ENCODE peak calls at places on chromosomes 2 and 18, in five cellular contexts. One of them, this sample, is unnamed.

GRCh38 chr2:190846746-190847145 is 33.9 kb upstream of the GLS start:
- DNase-seq in anterior cingulate cortex: no peak
- DNase-seq in OCI-LY7: no peak
- DNase-seq in HepG2: peak
- DNase-seq in stimulated activated naive CD8-positive, alpha-beta T cell treated with anti-CD3 and anti-CD28 coated beads, Interleukin-15, Interleukin-2, amounts not matched to agents 100 U/mL and 50 U/mL, for 24 hours: peak
- DNase-seq in this sample: no peak

GRCh38 chr2:155908567-155908966 is 424.0 kb downstream of the NR4A2 start:
- DNase-seq in anterior cingulate cortex: no peak
- DNase-seq in HepG2: no peak
- DNase-seq in stimulated activated naive CD8-positive, alpha-beta T cell treated with anti-CD3 and anti-CD28 coated beads, Interleukin-15, Interleukin-2, amounts not matched to agents 100 U/mL and 50 U/mL, for 24 hours: no peak
- DNase-seq in OCI-LY7: no peak
- DNase-seq in this sample: no peak

GRCh38 chr2:229713371-229714079 is 830 bp downstream of the DNER start:
- DNase-seq in HepG2: no peak
- DNase-seq in OCI-LY7: no peak
- DNase-seq in stimulated activated naive CD8-positive, alpha-beta T cell treated with anti-CD3 and anti-CD28 coated beads, Interleukin-15, Interleukin-2, amounts not matched to agents 100 U/mL and 50 U/mL, for 24 hours: peak
- DNase-seq in anterior cingulate cortex: peak
- DNase-seq in this sample: peak

GRCh38 chr2:198144621-198145020 is 340.2 kb downstream of the PLCL1 start:
- DNase-seq in OCI-LY7: no peak
- DNase-seq in anterior cingulate cortex: no peak
- DNase-seq in stimulated activated naive CD8-positive, alpha-beta T cell treated with anti-CD3 and anti-CD28 coated beads, Interleukin-15, Interleukin-2, amounts not matched to agents 100 U/mL and 50 U/mL, for 24 hours: no peak
- DNase-seq in HepG2: no peak
- DNase-seq in this sample: no peak

GRCh38 chr18:73774836-73775509 is 372.7 kb downstream of the FBXO15 start:
- DNase-seq in HepG2: no peak
- DNase-seq in OCI-LY7: no peak
- DNase-seq in stimulated activated naive CD8-positive, alpha-beta T cell treated with anti-CD3 and anti-CD28 coated beads, Interleukin-15, Interleukin-2, amounts not matched to agents 100 U/mL and 50 U/mL, for 24 hours: no peak
- DNase-seq in anterior cingulate cortex: no peak
- DNase-seq in this sample: no peak

GRCh38 chr2:73970850-73971471 is 13.7 kb upstream of the TET3 start:
- DNase-seq in OCI-LY7: peak
- DNase-seq in stimulated activated naive CD8-positive, alpha-beta T cell treated with anti-CD3 and anti-CD28 coated beads, Interleukin-15, Interleukin-2, amounts not matched to agents 100 U/mL and 50 U/mL, for 24 hours: peak
- DNase-seq in anterior cingulate cortex: no peak
- DNase-seq in HepG2: peak
- DNase-seq in this sample: no peak

GRCh38 chr2:49286045-49286444 is 131.7 kb upstream of the FSHR start:
- DNase-seq in stimulated activated naive CD8-positive, alpha-beta T cell treated with anti-CD3 and anti-CD28 coated beads, Interleukin-15, Interleukin-2, amounts not matched to agents 100 U/mL and 50 U/mL, for 24 hours: no peak
- DNase-seq in OCI-LY7: no peak
- DNase-seq in anterior cingulate cortex: no peak
- DNase-seq in HepG2: no peak
- DNase-seq in this sample: no peak

GRCh38 chr2:224722250-224722649 is 6.1 kb upstream of the CCDC195 start:
- DNase-seq in anterior cingulate cortex: no peak
- DNase-seq in OCI-LY7: no peak
- DNase-seq in HepG2: no peak
- DNase-seq in stimulated activated naive CD8-positive, alpha-beta T cell treated with anti-CD3 and anti-CD28 coated beads, Interleukin-15, Interleukin-2, amounts not matched to agents 100 U/mL and 50 U/mL, for 24 hours: no peak
- DNase-seq in this sample: no peak

GRCh38 chr2:149068996-149069888 is 30.7 kb downstream of the LYPD6B start:
- DNase-seq in stimulated activated naive CD8-positive, alpha-beta T cell treated with anti-CD3 and anti-CD28 coated beads, Interleukin-15, Interleukin-2, amounts not matched to agents 100 U/mL and 50 U/mL, for 24 hours: peak
- DNase-seq in anterior cingulate cortex: no peak
- DNase-seq in HepG2: no peak
- DNase-seq in OCI-LY7: no peak
- DNase-seq in this sample: no peak

GRCh38 chr18:62612721-62613120 is 89.9 kb downstream of the ZCCHC2 start:
- DNase-seq in anterior cingulate cortex: no peak
- DNase-seq in stimulated activated naive CD8-positive, alpha-beta T cell treated with anti-CD3 and anti-CD28 coated beads, Interleukin-15, Interleukin-2, amounts not matched to agents 100 U/mL and 50 U/mL, for 24 hours: no peak
- DNase-seq in HepG2: no peak
- DNase-seq in OCI-LY7: no peak
- DNase-seq in this sample: peak

GRCh38 chr2:196798980-196799379 is 503 bp downstream of the GTF3C3 start:
- DNase-seq in OCI-LY7: no peak
- DNase-seq in HepG2: peak
- DNase-seq in anterior cingulate cortex: no peak
- DNase-seq in stimulated activated naive CD8-positive, alpha-beta T cell treated with anti-CD3 and anti-CD28 coated beads, Interleukin-15, Interleukin-2, amounts not matched to agents 100 U/mL and 50 U/mL, for 24 hours: no peak
- DNase-seq in this sample: peak

GRCh38 chr2:201208563-201209252 is 25.8 kb downstream of the CASP10 start:
- DNase-seq in HepG2: no peak
- DNase-seq in anterior cingulate cortex: no peak
- DNase-seq in OCI-LY7: peak
- DNase-seq in stimulated activated naive CD8-positive, alpha-beta T cell treated with anti-CD3 and anti-CD28 coated beads, Interleukin-15, Interleukin-2, amounts not matched to agents 100 U/mL and 50 U/mL, for 24 hours: no peak
- DNase-seq in this sample: peak

GRCh38 chr2:202135111-202135874 is 62.2 kb downstream of the KIAA2012 start:
- DNase-seq in HepG2: no peak
- DNase-seq in OCI-LY7: no peak
- DNase-seq in anterior cingulate cortex: no peak
- DNase-seq in stimulated activated naive CD8-positive, alpha-beta T cell treated with anti-CD3 and anti-CD28 coated beads, Interleukin-15, Interleukin-2, amounts not matched to agents 100 U/mL and 50 U/mL, for 24 hours: no peak
- DNase-seq in this sample: no peak

GRCh38 chr2:2328847-2329246 is 2.2 kb downstream of the MYT1L start:
- DNase-seq in HepG2: peak
- DNase-seq in anterior cingulate cortex: no peak
- DNase-seq in OCI-LY7: no peak
- DNase-seq in stimulated activated naive CD8-positive, alpha-beta T cell treated with anti-CD3 and anti-CD28 coated beads, Interleukin-15, Interleukin-2, amounts not matched to agents 100 U/mL and 50 U/mL, for 24 hours: no peak
- DNase-seq in this sample: peak

GRCh38 chr18:48943333-48943732 is 7.4 kb downstream of the SMAD7 start:
- DNase-seq in HepG2: no peak
- DNase-seq in OCI-LY7: no peak
- DNase-seq in stimulated activated naive CD8-positive, alpha-beta T cell treated with anti-CD3 and anti-CD28 coated beads, Interleukin-15, Interleukin-2, amounts not matched to agents 100 U/mL and 50 U/mL, for 24 hours: no peak
- DNase-seq in anterior cingulate cortex: no peak
- DNase-seq in this sample: no peak

GRCh38 chr18:13261658-13262357 is 43.2 kb downstream of the LDLRAD4 start:
- DNase-seq in OCI-LY7: peak
- DNase-seq in stimulated activated naive CD8-positive, alpha-beta T cell treated with anti-CD3 and anti-CD28 coated beads, Interleukin-15, Interleukin-2, amounts not matched to agents 100 U/mL and 50 U/mL, for 24 hours: no peak
- DNase-seq in HepG2: no peak
- DNase-seq in anterior cingulate cortex: no peak
- DNase-seq in this sample: no peak